ENCODE peak calls at places on chromosomes 5 and 9, in seven cellular contexts. N is mucosa of descending colon, S is uterus, I is HCT116, X is spleen, E is thyroid gland, W is tibial artery. Z is an unnamed sample.

GRCh38 chr5:83472508-83473343 is 1.2 kb downstream of the VCAN start:
- DNase-seq in I (no peak), W (peak; percentile 84), S (peak; percentile 33), N (peak; percentile 7), X (peak; percentile 76), E (peak; percentile 16), Z (no peak)

GRCh38 chr5:96788112-96788749 is 19.5 kb downstream of the ERAP1 start:
- DNase-seq in S (no peak), I (no peak), X (no peak), W (no peak), N (no peak), E (no peak), Z (no peak)

GRCh38 chr5:41312066-41312465 is 98.7 kb upstream of the C6 start:
- DNase-seq in X (no peak), N (no peak), I (no peak), S (no peak), E (no peak), W (no peak), Z (no peak)

GRCh38 chr5:138654281-138654867 is 79.2 kb upstream of the HSPA9 start:
- DNase-seq in E (no peak), X (no peak), S (no peak), W (no peak), I (no peak), N (peak; percentile 28), Z (peak; percentile 13)

GRCh38 chr9:6894135-6894534 is 136.4 kb downstream of the KDM4C start:
- DNase-seq in I (no peak), N (no peak), E (no peak), S (no peak), X (no peak), W (no peak), Z (no peak)

GRCh38 chr9:124871156-124871561 is 9.2 kb downstream of the ARPC5L start:
- DNase-seq in I (no peak), X (no peak), N (no peak), E (no peak), S (no peak), W (no peak), Z (no peak)

GRCh38 chr9:7177383-7177782 is 419.6 kb downstream of the KDM4C start:
- DNase-seq in W (no peak), I (no peak), E (no peak), S (no peak), N (no peak), X (no peak), Z (no peak)

GRCh38 chr9:127446720-127447415 is 4.3 kb downstream of the RPL12 start:
- DNase-seq in N (no peak), X (no peak), E (no peak), I (no peak), W (no peak), S (no peak), Z (no peak)

GRCh38 chr5:108760512-108760911 is 12.8 kb downstream of the FER start:
- DNase-seq in N (no peak), E (no peak), I (no peak), X (no peak), S (no peak), W (no peak), Z (no peak)

GRCh38 chr5:32228816-32229215 is 54.7 kb upstream of the GOLPH3 start:
- DNase-seq in N (no peak), S (no peak), I (no peak), E (peak; percentile 66), X (no peak), W (no peak), Z (no peak)

GRCh38 chr5:121681200-121681855 is 170.4 kb upstream of the FTMT start:
- DNase-seq in S (no peak), W (no peak), X (no peak), E (no peak), I (no peak), N (no peak), Z (no peak)

GRCh38 chr9:73151653-73152382 is at the start of gene ANXA1:
- DNase-seq in I (peak; percentile 89), W (no peak), S (no peak), X (no peak), N (peak; percentile 48), E (no peak), Z (peak; percentile 45)

GRCh38 chr5:80655231-80655784 is 525 bp upstream of the DHFR start:
- DNase-seq in W (no peak), N (no peak), S (no peak), E (no peak), I (no peak), X (no peak), Z (no peak)

GRCh38 chr5:180130291-180130869 is 58.8 kb upstream of the RNF130 start:
- DNase-seq in I (no peak), X (peak; percentile 62), E (no peak), N (no peak), W (no peak), S (peak; percentile 6), Z (no peak)

GRCh38 chr9:95268681-95269080 is 48.8 kb downstream of the FANCC start:
- DNase-seq in I (peak; percentile 10), X (no peak), W (no peak), S (no peak), E (peak; percentile 73), N (peak; percentile 25), Z (no peak)

GRCh38 chr5:145887217-145887616 is 14.4 kb upstream of the GRXCR2 start:
- DNase-seq in S (no peak), W (no peak), X (no peak), I (peak; percentile 12), N (no peak), E (no peak), Z (no peak)

GRCh38 chr9:8070779-8071444 is 271.3 kb upstream of the DMAC1 start:
- DNase-seq in N (no peak), X (no peak), W (no peak), S (no peak), E (no peak), I (no peak), Z (no peak)

DNA sequence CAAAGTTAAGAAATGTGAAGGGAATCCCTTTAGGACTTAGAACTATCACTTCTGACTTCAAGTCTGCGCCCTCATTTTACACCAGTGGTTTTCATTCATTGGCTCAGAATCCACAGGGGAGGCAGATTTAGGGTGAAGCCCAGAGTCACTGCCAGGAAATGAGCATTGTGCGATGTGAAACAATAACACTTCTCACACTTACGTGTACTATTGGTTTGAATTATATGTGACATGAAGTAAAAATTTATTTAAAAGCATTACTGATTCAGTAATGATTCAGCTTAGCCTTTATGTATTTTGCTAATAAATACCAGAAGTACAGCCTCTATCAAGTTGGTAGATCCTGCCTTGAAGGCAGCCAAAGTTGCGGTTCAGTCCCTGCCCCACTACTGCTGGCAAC is 98.6 kb downstream of the PAM start:
- DNase-seq in I (no peak), W (no peak), N (no peak), X (no peak), E (no peak), S (no peak), Z (no peak)
- H3K9me3 ChIP-seq in I (no peaks in the 10 kb centered on the region), W (no peaks in the 10 kb centered on the region), N (no peaks in the 10 kb centered on the region), X (no peaks in the 10 kb centered on the region), E (no peaks in the 10 kb centered on the region), S (no peaks in the 10 kb centered on the region), Z (no peaks in the 10 kb centered on the region)

GRCh38 chr9:88753691-88754367 is 218.9 kb downstream of the NXNL2 start:
- DNase-seq in E (no peak), N (no peak), S (no peak), I (no peak), W (no peak), X (peak; percentile 27), Z (no peak)

GRCh38 chr9:88754452-88754851 is 219.5 kb downstream of the NXNL2 start:
- DNase-seq in I (no peak), N (no peak), S (no peak), W (no peak), E (no peak), X (peak; percentile 52), Z (no peak)

GRCh38 chr9:88749420-88749819 is 214.4 kb downstream of the NXNL2 start:
- DNase-seq in S (no peak), I (no peak), N (no peak), X (no peak), E (no peak), W (no peak), Z (no peak)

GRCh38 chr9:88748566-88749238 is 213.7 kb downstream of the NXNL2 start:
- DNase-seq in I (no peak), X (peak; percentile 56), W (peak; percentile 85), N (no peak), E (peak; percentile 29), S (peak; percentile 69), Z (no peak)

GRCh38 chr9:88751781-88752180 is 216.8 kb downstream of the NXNL2 start:
- DNase-seq in I (no peak), S (no peak), W (no peak), E (no peak), N (no peak), X (peak; percentile 66), Z (no peak)
- TF ChIP-seq CTCF in I (no peak), S (no peak), W (no peak), E (no peak), N (no peak), X (no peak), Z (no peak)

DNA sequence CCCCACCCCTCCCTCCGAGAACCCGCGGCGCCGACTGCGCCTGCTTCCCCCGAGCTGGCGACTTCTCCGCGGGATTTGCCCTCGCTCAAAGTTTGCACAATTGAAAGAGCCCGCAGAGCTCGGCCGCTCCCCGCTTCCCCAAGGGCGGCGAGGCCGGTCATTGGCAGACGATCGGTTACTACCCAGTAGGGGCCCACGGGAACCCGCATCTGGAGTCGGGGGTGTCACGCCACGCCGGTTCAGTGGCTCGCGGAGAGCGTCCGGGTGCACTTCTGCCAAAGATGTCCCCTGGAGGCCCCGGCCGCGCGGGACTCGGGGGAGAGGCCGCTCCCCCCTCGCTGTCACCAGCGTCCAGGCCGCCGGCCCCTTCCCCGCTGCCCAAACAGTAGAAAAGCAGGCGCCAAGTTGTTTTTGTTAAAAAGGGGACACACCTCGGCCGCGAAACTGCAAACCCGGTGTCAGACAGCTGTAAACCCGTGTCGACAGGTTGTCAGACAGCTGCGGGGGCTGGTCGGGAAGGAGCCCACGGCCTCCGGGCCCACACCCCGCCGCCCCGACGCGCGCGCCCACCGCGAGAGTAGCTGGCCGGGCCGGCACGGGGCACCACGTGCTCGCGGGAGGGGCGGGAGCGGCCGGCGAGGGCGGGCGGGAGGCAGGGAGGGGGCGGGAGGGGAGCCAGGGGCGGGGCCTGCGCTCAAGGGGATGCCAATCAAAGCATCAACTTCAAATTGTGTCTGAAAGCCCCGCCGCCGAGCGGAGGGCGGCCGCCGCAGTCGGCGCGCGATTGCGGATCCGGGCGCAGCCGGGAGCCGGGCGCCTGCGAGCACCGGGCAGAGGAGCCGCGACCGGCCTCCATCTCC is at the start of gene IRX1:
- DNase-seq in W (no peak), I (no peak), N (no peak), X (no peak), E (no peak), S (no peak), Z (no peak)
- H3K9me3 ChIP-seq in W (no peaks in the 10 kb centered on the region), I (no peaks in the 10 kb centered on the region), N (no peaks in the 10 kb centered on the region), X (no peaks in the 10 kb centered on the region), E (no peaks in the 10 kb centered on the region), S (no peaks in the 10 kb centered on the region), Z (peaks cover 5% of the 10 kb centered on the region)

DNA sequence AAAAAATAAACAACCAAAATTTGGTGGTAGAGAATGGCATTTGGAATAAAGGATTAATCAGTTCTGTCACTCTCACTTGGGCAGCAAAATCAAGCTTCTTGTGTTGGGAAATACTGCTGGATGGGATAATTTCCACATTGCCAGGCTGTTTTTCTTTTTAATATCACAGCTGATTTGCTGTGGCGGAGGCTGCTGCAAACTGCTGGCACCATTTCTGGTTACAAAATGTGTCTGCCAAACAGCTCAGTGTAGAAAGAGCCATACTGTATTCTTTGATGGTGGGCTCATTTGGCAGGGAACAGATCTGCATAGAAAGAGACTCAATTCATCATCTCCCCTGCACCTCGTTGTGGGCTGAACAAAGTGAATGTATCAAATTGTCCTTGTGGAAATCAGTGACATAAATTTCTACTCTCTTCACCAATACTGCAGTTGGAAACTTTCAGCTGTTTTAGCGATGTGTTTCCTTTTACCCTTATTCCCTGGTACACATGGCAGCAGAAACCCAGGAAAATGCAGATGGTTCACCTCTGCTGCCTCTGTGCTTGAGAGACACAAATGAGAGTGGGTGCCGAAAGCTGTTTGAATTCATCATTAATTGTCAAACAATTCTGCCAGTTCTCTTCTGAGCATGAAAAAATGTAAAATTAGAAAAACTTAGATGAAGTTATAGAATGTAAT is 74.8 kb downstream of the HMHB1 start:
- DNase-seq in N (no peak), E (no peak), S (no peak), W (no peak), X (no peak), I (no peak), Z (no peak)
- TF ChIP-seq CTCF in N (no peak), E (no peak), S (no peak), W (no peak), X (no peak), I (no peak), Z (no peak)